ENCODE peak calls at places on chromosomes 2 and 18, in five cellular contexts. O is PC-9; P is naive thymus-derived CD4-positive, alpha-beta T cell; B is cardiac muscle cell; U is stomach. F is an unnamed sample.

GRCh38 chr18:47832348-47832747 is 98.1 kb downstream of the SMAD2 start:
- DNase-seq in O (no peak), U (no peak), P (no peak), B (peak; percentile 22), F (no peak)

GRCh38 chr2:184261818-184262217 is 336.5 kb upstream of the ZNF804A start:
- DNase-seq in B (no peak), O (no peak), U (no peak), P (no peak), F (no peak)

GRCh38 chr2:20015482-20016083 is 3.1 kb upstream of the MATN3 start:
- DNase-seq in U (no peak), B (peak; percentile 78), P (no peak), O (no peak), F (no peak)

GRCh38 chr2:57868619-57869139 is 177.9 kb upstream of the VRK2 start:
- DNase-seq in B (no peak), U (no peak), P (no peak), O (no peak), F (no peak)

GRCh38 chr2:180799141-180799540 is 181.3 kb upstream of the UBE2E3 start:
- DNase-seq in P (no peak), U (no peak), O (no peak), B (no peak), F (no peak)

GRCh38 chr2:122031544-122032263 is 276.3 kb downstream of the TSN start:
- DNase-seq in P (no peak), U (no peak), B (peak; percentile 55), O (no peak), F (peak; percentile 24)

GRCh38 chr2:241863021-241863954 is 4.6 kb upstream of the PDCD1 start:
- DNase-seq in B (peak; percentile 70), O (no peak), U (no peak), P (no peak), F (peak; percentile 41)

GRCh38 chr2:67724261-67724660 is 327.1 kb downstream of the ETAA1 start:
- DNase-seq in P (no peak), O (no peak), U (no peak), B (no peak), F (no peak)

GRCh38 chr18:78875268-78875997 is 104.2 kb upstream of the SALL3 start:
- DNase-seq in B (peak; percentile 40), U (no peak), P (no peak), O (peak; percentile 5), F (no peak)

GRCh38 chr2:85318222-85319182 is 9.3 kb downstream of the TGOLN2 start:
- DNase-seq in P (peak; percentile 33), O (no peak), U (no peak), B (peak; percentile 57), F (no peak)

GRCh38 chr2:101296314-101296809 is 12.1 kb downstream of the RNF149 start:
- DNase-seq in P (no peak), O (no peak), U (no peak), B (no peak), F (no peak)

GRCh38 chr18:8703181-8703638 is 2.1 kb upstream of the MTCL1 start:
- DNase-seq in O (no peak), B (no peak), P (no peak), U (no peak), F (no peak)

GRCh38 chr2:156456616-156457015 is 20.4 kb downstream of the GPD2 start:
- DNase-seq in O (no peak), P (no peak), B (no peak), U (no peak), F (no peak)

GRCh38 chr18:58174285-58174684 is 130.3 kb downstream of the NEDD4L start:
- DNase-seq in P (no peak), B (no peak), O (no peak), U (no peak), F (no peak)

GRCh38 chr18:53909668-53910067 is 314.8 kb downstream of the MBD2 start:
- DNase-seq in O (no peak), U (no peak), B (no peak), P (no peak), F (no peak)

GRCh38 chr18:46158498-46158897 is 54.3 kb downstream of the HAUS1 start:
- DNase-seq in B (peak; percentile 30), O (peak; percentile 72), P (no peak), U (no peak), F (no peak)

GRCh38 chr2:163182764-163183354 is 344.3 kb upstream of the KCNH7 start:
- DNase-seq in B (peak; percentile 44), P (no peak), U (no peak), O (no peak), F (no peak)

GRCh38 chr2:184304006-184304405 is 294.3 kb upstream of the ZNF804A start:
- DNase-seq in B (no peak), U (no peak), P (no peak), O (no peak), F (no peak)

GRCh38 chr18:23200751-23201150 is 65.5 kb downstream of the CABLES1 start:
- DNase-seq in O (no peak), P (no peak), B (no peak), U (no peak), F (no peak)

DNA sequence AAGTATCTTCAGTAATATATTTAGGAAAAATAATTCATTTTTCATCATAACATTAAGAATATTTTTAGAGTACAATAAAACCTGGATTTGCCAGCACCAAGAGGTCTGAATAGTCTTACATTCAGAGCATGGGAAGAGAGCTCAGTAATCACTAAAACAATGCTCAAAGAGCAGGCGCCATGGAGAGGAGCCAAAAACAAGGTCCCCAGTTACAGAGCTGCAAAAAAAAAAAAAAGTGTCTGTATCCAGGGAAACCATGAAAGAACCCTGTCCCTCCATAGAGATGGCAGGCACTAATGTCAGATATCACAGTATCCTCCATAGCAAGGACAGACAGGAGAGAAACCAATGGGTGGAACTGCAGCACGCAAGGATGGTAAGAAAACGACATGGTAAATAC is 19.5 kb downstream of the FBXO15 start:
- DNase-seq in B (no peak), O (no peak), P (no peak), U (no peak), F (no peak)
- H3K4me1 ChIP-seq in B (no peaks in the 10 kb centered on the region), O (no peaks in the 10 kb centered on the region), P (no peaks in the 10 kb centered on the region), U (peaks cover 10% of the 10 kb centered on the region), F (no peaks in the 10 kb centered on the region)

DNA sequence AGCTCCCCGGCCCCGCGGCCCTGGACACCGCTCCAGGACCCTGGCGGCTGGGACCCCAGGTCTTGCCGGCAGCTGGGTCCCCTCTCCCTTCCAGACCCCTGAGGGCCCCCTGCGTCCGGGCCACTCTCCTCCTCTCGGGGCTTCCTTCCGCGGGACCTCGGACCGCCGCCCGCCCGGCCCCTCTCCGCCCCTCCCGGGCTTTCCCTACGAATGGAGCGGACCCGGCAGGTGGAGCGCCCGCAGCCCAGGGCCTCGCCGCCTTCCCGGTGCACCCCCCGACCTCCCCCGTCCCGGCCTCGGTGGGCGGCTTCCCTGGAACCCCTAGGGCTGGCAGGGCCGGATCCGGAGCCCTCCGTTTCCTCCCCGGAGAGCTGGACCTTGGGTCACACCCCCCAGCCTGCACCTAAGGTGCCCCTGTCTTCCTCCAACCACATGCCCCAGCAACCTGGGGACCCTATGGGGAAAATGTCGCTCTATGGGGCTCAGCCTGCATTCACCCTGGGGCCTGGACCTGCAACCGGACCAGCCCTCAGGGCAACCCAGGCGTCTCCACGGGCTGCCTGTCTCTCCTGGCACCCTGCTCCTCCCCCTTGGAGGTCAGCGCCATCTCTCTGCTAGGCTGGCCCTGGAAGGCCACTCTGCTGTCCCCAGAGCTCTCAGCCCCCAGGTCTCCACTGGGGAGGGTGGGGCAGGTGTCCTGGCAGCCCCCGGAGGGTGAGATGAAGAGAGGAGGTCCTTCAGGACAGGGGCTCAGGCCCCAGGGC is 730 bp downstream of the B3GNT7 start:
- DNase-seq in B (no peak), U (no peak), O (no peak), P (no peak), F (no peak)
- H3K4me3 ChIP-seq in B (peak overlapping the region; percentile 55), U (peak overlapping the region; percentile 73), O (peak overlapping the region; percentile 69), P (no peak overlapping the region), F (peak overlapping the region; percentile 55)

DNA sequence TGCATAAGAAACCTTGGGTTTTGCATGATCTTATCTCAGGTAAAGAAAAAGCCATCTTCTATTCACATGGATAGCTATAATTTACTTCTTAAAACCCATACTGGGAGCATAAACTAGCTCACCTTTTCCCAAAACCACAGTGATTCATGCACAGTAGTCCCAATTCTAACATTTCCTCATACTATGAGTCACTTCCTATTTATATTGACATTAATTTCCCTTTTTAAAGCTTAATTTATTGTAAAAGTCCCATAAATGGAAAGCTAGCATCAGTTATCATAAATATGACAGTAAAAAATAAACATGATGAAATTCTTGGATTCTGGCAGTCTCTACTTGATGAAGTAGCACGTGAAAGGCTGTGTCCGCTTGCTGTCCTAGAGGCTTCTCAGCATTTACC is 180.1 kb downstream of the CDH2 start:
- DNase-seq in B (peak; percentile 36), O (no peak), P (no peak), U (no peak), F (no peak)
- H3K36me3 ChIP-seq in B (peaks cover 56% of the 10 kb centered on the region), O (no peaks in the 10 kb centered on the region), P (no peaks in the 10 kb centered on the region), U (no peaks in the 10 kb centered on the region), F (peaks cover 31% of the 10 kb centered on the region)

DNA sequence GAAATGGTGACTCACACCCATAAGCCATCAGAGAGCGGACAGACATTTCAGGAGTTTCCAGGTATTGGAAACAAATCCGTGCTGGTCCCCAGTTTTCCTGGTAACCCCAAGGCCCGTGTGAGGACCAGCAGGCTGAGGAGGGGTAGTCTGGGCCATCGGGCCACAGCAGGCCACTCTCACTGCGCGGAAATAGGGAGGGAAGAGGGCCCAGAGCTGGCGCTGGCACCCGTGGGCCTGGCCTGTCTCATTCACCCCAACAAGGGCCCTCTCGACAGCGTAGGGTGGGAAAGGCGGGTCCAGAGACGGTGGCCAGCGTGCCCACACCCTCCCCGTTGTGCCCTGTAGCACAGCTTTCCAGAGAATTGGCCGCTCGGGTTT is 13.6 kb upstream of the FAHD2A start:
- DNase-seq in O (no peak), B (no peak), U (no peak), P (no peak), F (no peak)
- H3K4me1 ChIP-seq in O (peaks cover 4% of the 10 kb centered on the region), B (no peaks in the 10 kb centered on the region), U (peaks cover 33% of the 10 kb centered on the region), P (no peaks in the 10 kb centered on the region), F (no peaks in the 10 kb centered on the region)

GRCh38 chr18:69758458-69758857 is 189.2 kb downstream of the CD226 start:
- DNase-seq in P (no peak), O (no peak), B (no peak), U (no peak), F (no peak)

GRCh38 chr18:69755856-69756496 is 191.7 kb downstream of the CD226 start:
- DNase-seq in O (no peak), U (no peak), P (peak; percentile 11), B (no peak), F (no peak)

GRCh38 chr18:69755041-69755440 is 192.6 kb downstream of the CD226 start:
- DNase-seq in O (no peak), P (no peak), B (no peak), U (no peak), F (no peak)

GRCh38 chr18:69759046-69759445 is 188.6 kb downstream of the CD226 start:
- DNase-seq in O (no peak), U (no peak), P (no peak), B (no peak), F (no peak)

DNA sequence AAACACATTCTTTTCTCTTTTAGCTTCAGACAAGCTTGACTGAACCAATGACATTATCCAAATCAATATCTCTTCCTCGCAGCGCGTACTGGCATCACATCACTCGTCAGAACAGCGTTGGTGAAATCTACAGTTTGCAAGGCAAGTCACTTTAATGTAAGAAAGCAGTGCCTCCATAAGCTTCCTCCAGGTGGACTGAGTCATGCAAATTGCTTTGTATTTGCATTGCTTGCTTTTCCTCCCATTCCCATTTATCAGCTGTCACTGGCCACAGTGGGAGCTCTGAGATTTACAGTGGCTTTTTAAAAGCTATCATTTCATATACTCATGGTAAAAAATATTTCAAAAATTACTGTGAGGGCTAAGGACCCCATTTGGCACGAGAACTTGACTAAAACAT is 189.9 kb downstream of the CD226 start:
- DNase-seq in P (no peak), B (peak; percentile 6), O (no peak), U (no peak), F (no peak)
- H3K4me3 ChIP-seq in P (no peak overlapping the region), B (no peak overlapping the region), O (no peak overlapping the region), U (no peak overlapping the region), F (no peak overlapping the region)

GRCh38 chr2:54666741-54667639 is 56.5 kb upstream of the EML6 start:
- DNase-seq in O (no peak), P (no peak), U (peak; percentile 35), B (peak; percentile 65), F (peak; percentile 52)
- H3K36me3 ChIP-seq in O (peaks cover 21% of the 10 kb centered on the region), P (peaks cover 50% of the 10 kb centered on the region), U (peaks cover 73% of the 10 kb centered on the region), B (peaks cover 79% of the 10 kb centered on the region), F (no peaks in the 10 kb centered on the region)